ENCODE peak calls at places on chromosomes 5 and 9, in nine cellular contexts. C is midbrain; G is GM12878; B is GM06990; H is stimulated activated CD8-positive, alpha-beta memory T cell treated with anti-CD3 and anti-CD28 coated beads, Interleukin-12 subunit alpha, Interleukin-12 subunit beta, amount 100 ng/mL, for 1 hour; L is heart right ventricle; S is DMS 273 treated with DMSO at 0.1 percent for 48 hours; Z is heart left ventricle; O is ecto neural progenitor cell. A is an unnamed sample.

GRCh38 chr9:93130861-93131481 is 3.1 kb downstream of the NINJ1 start:
- DNase-seq in S (no peak), O (peak; percentile 33), C (no peak), Z (peak; percentile 65), H (no peak), B (no peak), G (no peak), L (peak; percentile 54), A (no peak)

GRCh38 chr5:142063878-142064331 is 44.7 kb upstream of the NDFIP1 start:
- DNase-seq in O (peak; percentile 79), Z (peak; percentile 79), H (no peak), L (peak; percentile 81), C (peak; percentile 99), B (no peak), G (no peak), S (peak; percentile 74), A (no peak)

GRCh38 chr9:21974542-21975409 is 19.4 kb downstream of the CDKN2A start:
- DNase-seq in H (no peak), G (no peak), O (peak; percentile 81), S (peak; percentile 89), Z (no peak), B (peak; percentile 61), L (no peak), C (no peak), A (peak; percentile 56)

GRCh38 chr5:21397693-21398092 is 1409.7 kb upstream of the CDH18 start:
- DNase-seq in O (no peak), B (no peak), L (no peak), Z (no peak), C (no peak), G (no peak), H (no peak), S (no peak), A (no peak)

GRCh38 chr5:108924457-108924961 is 176.8 kb downstream of the FER start:
- DNase-seq in S (no peak), O (no peak), H (no peak), G (no peak), B (no peak), C (no peak), Z (no peak), L (no peak), A (no peak)

GRCh38 chr9:37752646-37753488 is 738 bp upstream of the TRMT10B start:
- DNase-seq in O (no peak), B (no peak), H (no peak), L (no peak), G (no peak), S (no peak), C (no peak), Z (no peak), A (no peak)

GRCh38 chr5:178340637-178341036 is 108.0 kb upstream of the PHYKPL start:
- DNase-seq in S (no peak), G (no peak), C (no peak), O (no peak), L (no peak), Z (no peak), H (no peak), B (no peak), A (no peak)

GRCh38 chr9:78567693-78568092 is 270.8 kb downstream of the PSAT1 start:
- DNase-seq in B (no peak), Z (no peak), H (no peak), S (no peak), L (no peak), G (no peak), C (no peak), O (peak; percentile 10), A (no peak)

GRCh38 chr9:18405240-18405639 is 68.7 kb upstream of the ADAMTSL1 start:
- DNase-seq in G (no peak), O (no peak), C (no peak), B (no peak), S (no peak), Z (no peak), H (no peak), L (no peak), A (no peak)

GRCh38 chr5:37501152-37501551 is 122.0 kb downstream of the WDR70 start:
- DNase-seq in B (no peak), L (no peak), C (no peak), G (no peak), H (no peak), S (no peak), Z (no peak), O (no peak), A (no peak)

GRCh38 chr5:59390989-59391388 is 502.5 kb downstream of the PDE4D start:
- DNase-seq in Z (no peak), O (no peak), L (no peak), B (no peak), H (no peak), C (no peak), S (no peak), G (no peak), A (no peak)

GRCh38 chr5:6780802-6781391 is 67.7 kb downstream of the TENT4A start:
- DNase-seq in G (no peak), Z (no peak), S (no peak), O (no peak), H (no peak), C (no peak), L (no peak), B (no peak), A (no peak)

GRCh38 chr9:89792189-89793123 is 187.6 kb downstream of the GADD45G start:
- DNase-seq in Z (no peak), L (no peak), S (no peak), G (no peak), H (no peak), O (no peak), B (no peak), C (no peak), A (no peak)

GRCh38 chr5:132557425-132557805 is 638 bp downstream of the RAD50 start:
- DNase-seq in Z (peak; percentile 18), O (peak; percentile 56), S (peak; percentile 8), B (no peak), C (peak; percentile 20), H (peak; percentile 4), G (peak; percentile 19), L (peak; percentile 24), A (peak; percentile 37)

GRCh38 chr9:21653091-21653490 is 149.3 kb upstream of the MTAP start:
- DNase-seq in H (no peak), L (no peak), B (no peak), Z (no peak), O (no peak), C (no peak), S (no peak), G (no peak), A (no peak)

GRCh38 chr9:72557549-72557948 is 36.1 kb downstream of the TMC1 start:
- DNase-seq in B (no peak), G (no peak), C (no peak), H (no peak), O (no peak), Z (no peak), S (no peak), L (no peak), A (no peak)

A was measured in GM10248.